ENCODE peak calls at places on chromosomes 1 and 21, in six cellular contexts. J, D, T, P, R and S are unnamed samples.

GRCh38 chr1:93080424-93080823 is 1.3 kb downstream of the MTF2 start:
- DNase-seq in D (peak), J (peak), R (no peak), P (no peak), T (no peak), S (no peak)

GRCh38 chr1:244896550-244896949 is 32.2 kb upstream of the HNRNPU start:
- DNase-seq in P (no peak), R (no peak), T (no peak), D (peak), J (no peak), S (no peak)

GRCh38 chr21:30676737-30677136 is 34.1 kb downstream of the KRTAP20-3 start:
- DNase-seq in P (no peak), R (no peak), J (no peak), T (no peak), D (no peak), S (no peak)

GRCh38 chr1:99820546-99820945 is 29.6 kb upstream of the AGL start:
- DNase-seq in J (no peak), T (no peak), R (peak), P (no peak), D (no peak), S (no peak)

GRCh38 chr1:157089789-157090188 is 9.8 kb downstream of the ETV3L start:
- DNase-seq in J (no peak), D (no peak), T (no peak), P (no peak), R (no peak), S (no peak)

GRCh38 chr1:207808322-207808705 is 56.5 kb downstream of the CD46 start:
- DNase-seq in P (no peak), T (no peak), D (no peak), J (no peak), R (no peak), S (no peak)

GRCh38 chr1:46687095-46687659 is 15.5 kb downstream of the TEX38 start:
- DNase-seq in T (peak), D (peak), J (no peak), P (no peak), R (no peak), S (no peak)

GRCh38 chr1:203672354-203672753 is 45.7 kb downstream of the ATP2B4 start:
- DNase-seq in R (no peak), D (peak), J (no peak), P (no peak), T (peak), S (no peak)

GRCh38 chr1:203158967-203159665 is 16.5 kb downstream of the MYBPH start:
- DNase-seq in D (no peak), J (no peak), P (no peak), R (no peak), T (no peak), S (no peak)

GRCh38 chr1:30723296-30723897 is at the start of gene MATN1:
- DNase-seq in J (no peak), R (no peak), D (no peak), P (no peak), T (no peak), S (no peak)

GRCh38 chr1:35598895-35599294 is 25.8 kb downstream of the TFAP2E start:
- DNase-seq in T (no peak), P (no peak), J (no peak), R (no peak), D (no peak), S (no peak)

GRCh38 chr1:212353181-212353580 is 61.5 kb downstream of the PACC1 start:
- DNase-seq in P (no peak), R (no peak), J (no peak), D (peak), T (no peak), S (no peak)

GRCh38 chr1:1123581-1124507 is 8.0 kb upstream of the C1orf159 start:
- DNase-seq in D (peak), T (no peak), P (no peak), R (no peak), J (no peak), S (no peak)

GRCh38 chr1:12711421-12712005 is 4.4 kb upstream of the AADACL3 start:
- DNase-seq in J (no peak), T (no peak), P (no peak), R (no peak), D (peak), S (no peak)

GRCh38 chr1:36306210-36306901 is at the start of gene SH3D21:
- DNase-seq in P (no peak), R (no peak), D (peak), J (no peak), T (peak), S (no peak)

GRCh38 chr1:110607663-110608230 is 1.6 kb upstream of the KCNA2 start:
- DNase-seq in J (no peak), D (no peak), T (no peak), R (no peak), P (no peak), S (no peak)

GRCh38 chr1:168261390-168261789 is 19.3 kb upstream of the TBX19 start:
- DNase-seq in R (no peak), T (no peak), P (no peak), D (peak), J (no peak), S (no peak)

GRCh38 chr1:178581351-178581951 is 68.5 kb downstream of the TEX35 start:
- DNase-seq in D (no peak), P (no peak), T (no peak), R (no peak), J (peak), S (peak)

GRCh38 chr1:168121314-168122029 is 15.3 kb downstream of the GPR161 start:
- DNase-seq in J (no peak), P (no peak), D (peak), R (no peak), T (peak), S (no peak)

GRCh38 chr1:156118175-156118868 is 3.8 kb downstream of the LMNA start:
- DNase-seq in J (no peak), P (no peak), R (no peak), D (no peak), T (peak), S (no peak)

GRCh38 chr1:28056129-28056925 is 32.1 kb downstream of the EYA3 start:
- DNase-seq in P (no peak), R (peak), J (peak), D (no peak), T (no peak), S (peak)

GRCh38 chr1:14704846-14705245 is 106.4 kb downstream of the KAZN start:
- DNase-seq in R (no peak), D (no peak), J (no peak), P (no peak), T (no peak), S (no peak)

GRCh38 chr1:26998319-26999300 is 5.1 kb downstream of the TRNP1 start:
- DNase-seq in R (no peak), D (no peak), J (no peak), P (no peak), T (no peak), S (no peak)

GRCh38 chr1:39632491-39633417 is 6.7 kb downstream of the HEYL start:
- DNase-seq in J (no peak), P (no peak), D (peak), T (peak), R (no peak), S (no peak)

GRCh38 chr1:92886886-92887419 is 55.1 kb downstream of the RPL5 start:
- DNase-seq in T (no peak), D (no peak), J (no peak), P (no peak), R (no peak), S (no peak)

GRCh38 chr1:41698916-41699860 is 214.7 kb upstream of the EDN2 start:
- DNase-seq in P (no peak), D (no peak), R (no peak), T (no peak), J (peak), S (peak)

GRCh38 chr1:98387701-98388100 is 273.8 kb upstream of the SNX7 start:
- DNase-seq in T (no peak), R (no peak), J (no peak), P (no peak), D (no peak), S (no peak)

GRCh38 chr1:245614986-245615385 is 460.2 kb downstream of the KIF26B start:
- DNase-seq in T (no peak), R (no peak), P (no peak), D (no peak), J (no peak), S (no peak)

GRCh38 chr1:51906306-51907078 is 28.0 kb upstream of the NRDC start:
- DNase-seq in P (peak), J (no peak), R (no peak), T (no peak), D (no peak), S (no peak)

GRCh38 chr1:211643324-211644212 is 31.9 kb downstream of the NEK2 start:
- DNase-seq in T (no peak), R (no peak), J (no peak), P (no peak), D (no peak), S (no peak)

GRCh38 chr1:14710331-14710730 is 111.8 kb downstream of the KAZN start:
- DNase-seq in T (no peak), J (no peak), D (no peak), P (no peak), R (no peak), S (no peak)

GRCh38 chr21:45516071-45516670 is 26.1 kb downstream of the SLC19A1 start:
- DNase-seq in P (no peak), R (no peak), T (peak), J (no peak), D (no peak), S (no peak)

GRCh38 chr1:2966940-2967725 is 54.1 kb upstream of the ACTRT2 start:
- DNase-seq in D (no peak), P (no peak), R (no peak), J (no peak), T (no peak), S (no peak)

GRCh38 chr21:26405735-26406361 is 167.2 kb downstream of the CYYR1 start:
- DNase-seq in P (no peak), J (no peak), R (no peak), T (no peak), D (peak), S (no peak)